ENCODE peak calls at places on chromosomes 11 and 22, in ten cellular contexts. S, F, H, I, M, N, L, R, Y and W are unnamed samples.

GRCh38 chr22:38016182-38017078 is 32.1 kb upstream of the SOX10 start:
- DNase-seq in R (no peak), F (peak; percentile 52), Y (no peak), I (peak; percentile 69), L (no peak), N (peak; percentile 43), S (peak; percentile 58), M (peak; percentile 45), H (no peak), W (peak; percentile 32)

GRCh38 chr22:38882480-38882879 is 10.5 kb upstream of the CBX6 start:
- DNase-seq in N (no peak), F (no peak), Y (no peak), S (peak; percentile 33), H (peak; percentile 74), L (no peak), M (no peak), R (no peak), I (no peak), W (no peak)

GRCh38 chr11:133821776-133822175 is 23.5 kb downstream of the SPATA19 start:
- DNase-seq in F (peak; percentile 20), H (no peak), L (no peak), M (peak; percentile 41), R (no peak), Y (no peak), I (peak; percentile 46), S (no peak), N (peak; percentile 70), W (peak; percentile 56)

GRCh38 chr11:113615098-113615497 is 91.0 kb downstream of the TMPRSS5 start:
- DNase-seq in L (no peak), F (no peak), I (no peak), N (peak; percentile 16), Y (no peak), H (no peak), R (no peak), S (no peak), M (no peak), W (no peak)

GRCh38 chr11:130190371-130190881 is 30.8 kb downstream of the ST14 start:
- DNase-seq in R (no peak), N (peak; percentile 89), Y (no peak), I (peak; percentile 71), S (no peak), M (no peak), F (peak; percentile 63), L (no peak), H (no peak), W (no peak)

GRCh38 chr11:35082322-35083180 is 56.4 kb upstream of the CD44 start:
- DNase-seq in N (peak; percentile 86), R (peak; percentile 74), M (peak; percentile 45), S (peak; percentile 83), L (peak; percentile 66), Y (peak; percentile 74), H (peak; percentile 95), F (peak; percentile 72), I (peak; percentile 59), W (peak; percentile 71)

GRCh38 chr11:111559791-111560190 is 19.3 kb downstream of the LAYN start:
- DNase-seq in L (no peak), Y (no peak), N (no peak), I (no peak), S (no peak), F (no peak), R (no peak), H (no peak), M (no peak), W (no peak)

GRCh38 chr11:104152941-104153340 is 11.0 kb downstream of the PDGFD start:
- DNase-seq in H (no peak), N (peak; percentile 79), I (no peak), F (no peak), R (no peak), Y (no peak), M (no peak), L (no peak), S (no peak), W (no peak)

GRCh38 chr11:73280606-73281005 is 8.5 kb downstream of the P2RY6 start:
- DNase-seq in N (no peak), I (no peak), S (no peak), L (no peak), M (no peak), F (no peak), Y (no peak), H (no peak), R (no peak), W (no peak)

DNA sequence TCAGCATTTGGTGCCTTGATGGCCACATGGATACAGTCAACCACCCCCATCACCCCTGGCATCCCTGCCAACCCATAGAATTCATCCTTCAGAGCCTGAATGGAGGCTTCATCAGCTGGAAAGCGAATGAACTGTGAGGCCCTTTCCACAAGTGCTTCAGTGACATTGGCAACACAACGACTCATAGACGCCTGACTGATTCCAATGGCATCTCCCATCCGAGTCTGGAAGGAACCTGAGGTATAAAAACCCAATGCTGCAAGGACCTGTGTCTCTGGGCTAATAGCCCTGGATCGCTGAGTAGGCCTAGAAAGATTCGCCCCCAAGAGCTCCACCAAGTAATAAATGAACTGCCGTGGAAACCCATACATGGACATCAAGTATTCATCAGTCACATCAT is 1.3 kb downstream of the HARBI1 start:
- DNase-seq in N (no peak), M (no peak), H (no peak), I (no peak), F (no peak), S (peak; percentile 54), Y (no peak), R (no peak), L (no peak), W (no peak)
- H3K27ac ChIP-seq in N (no peak overlapping the region), M (no peak overlapping the region), H (peak overlapping the region; percentile 95), I (no peak overlapping the region), F (no peak overlapping the region), S (no peak overlapping the region), Y (no peak overlapping the region), R (no peak overlapping the region), L (no peak overlapping the region), W (no peak overlapping the region)

GRCh38 chr22:33896801-33897620 is 23.3 kb downstream of the LARGE1 start:
- DNase-seq in L (no peak), I (no peak), F (no peak), H (no peak), R (no peak), Y (no peak), S (peak; percentile 45), M (no peak), N (no peak), W (no peak)

GRCh38 chr22:33898121-33898520 is 22.2 kb downstream of the LARGE1 start:
- DNase-seq in Y (no peak), M (no peak), S (no peak), L (no peak), N (no peak), F (no peak), I (no peak), H (no peak), R (no peak), W (no peak)

GRCh38 chr22:33895444-33895843 is 24.8 kb downstream of the LARGE1 start:
- DNase-seq in N (no peak), L (no peak), Y (no peak), M (no peak), F (no peak), R (no peak), I (no peak), S (no peak), H (no peak), W (no peak)

GRCh38 chr22:33896154-33896800 is 24.0 kb downstream of the LARGE1 start:
- DNase-seq in M (no peak), F (no peak), H (no peak), L (no peak), N (no peak), R (no peak), S (no peak), Y (no peak), I (no peak), W (no peak)

DNA sequence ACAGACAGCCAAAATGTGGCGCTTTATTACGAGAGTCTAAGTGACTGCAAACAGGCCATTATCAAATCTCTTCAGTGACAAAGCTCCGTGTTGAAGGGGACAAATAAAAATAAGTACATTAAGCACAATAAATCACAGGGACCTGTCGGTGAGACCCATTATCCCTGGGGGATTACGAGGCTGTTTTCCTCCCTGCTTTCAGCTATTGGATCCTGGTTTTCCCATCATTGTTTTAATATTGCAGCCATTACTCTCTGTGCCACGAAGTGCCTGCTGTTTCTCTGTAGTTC is 22.7 kb downstream of the LARGE1 start:
- DNase-seq in F (no peak), N (no peak), Y (no peak), S (no peak), H (no peak), L (no peak), I (no peak), R (no peak), M (no peak), W (no peak)
- H3K4me1 ChIP-seq in F (no peaks in the 10 kb centered on the region), N (no peaks in the 10 kb centered on the region), Y (no peaks in the 10 kb centered on the region), S (peaks cover 7% of the 10 kb centered on the region), H (no peaks in the 10 kb centered on the region), L (no peaks in the 10 kb centered on the region), I (no peaks in the 10 kb centered on the region), R (no peaks in the 10 kb centered on the region), M (peaks cover 89% of the 10 kb centered on the region), W (peaks cover 11% of the 10 kb centered on the region)

DNA sequence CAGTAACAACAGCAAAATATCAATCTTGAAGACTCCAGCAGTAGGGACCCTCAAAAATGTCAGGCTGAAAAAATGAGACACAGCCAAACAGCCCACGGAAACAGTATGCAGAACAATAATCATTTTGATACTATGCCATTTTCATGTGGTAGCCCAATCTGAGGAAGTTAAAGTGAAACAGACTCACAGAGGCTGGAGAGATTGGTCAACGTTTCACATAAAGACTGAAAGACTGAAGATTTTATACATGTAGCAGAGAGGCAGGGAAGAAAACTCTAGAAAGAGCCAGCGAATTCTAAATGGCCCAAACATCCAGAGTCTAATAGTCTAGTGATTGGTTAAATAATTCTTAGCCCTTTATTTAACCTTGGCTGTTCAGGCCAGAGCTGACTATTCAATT is 49.4 kb downstream of the MAML2 start:
- DNase-seq in S (no peak), N (no peak), L (no peak), Y (no peak), M (no peak), R (no peak), F (no peak), H (no peak), I (no peak), W (no peak)
- H3K27me3 ChIP-seq in S (no peaks in the 10 kb centered on the region), N (no peaks in the 10 kb centered on the region), L (no peaks in the 10 kb centered on the region), Y (no peaks in the 10 kb centered on the region), M (no peaks in the 10 kb centered on the region), R (no peaks in the 10 kb centered on the region), F (no peaks in the 10 kb centered on the region), H (no peaks in the 10 kb centered on the region), I (no peaks in the 10 kb centered on the region), W (no peaks in the 10 kb centered on the region)

GRCh38 chr22:30833328-30833727 is 135.2 kb downstream of the MORC2 start:
- DNase-seq in H (no peak), S (no peak), N (no peak), L (no peak), R (no peak), F (no peak), M (no peak), I (no peak), Y (no peak), W (no peak)

GRCh38 chr22:30828187-30829155 is 133.8 kb downstream of the OSBP2 start:
- DNase-seq in F (no peak), M (no peak), I (no peak), N (no peak), H (no peak), S (no peak), R (no peak), Y (no peak), L (no peak), W (no peak)

GRCh38 chr22:30829901-30830550 is 135.4 kb downstream of the OSBP2 start:
- DNase-seq in N (no peak), F (no peak), Y (no peak), I (no peak), H (peak; percentile 99), R (no peak), L (no peak), S (peak; percentile 97), M (no peak), W (no peak)

GRCh38 chr22:30832407-30832987 is 136.1 kb downstream of the MORC2 start:
- DNase-seq in R (no peak), H (no peak), M (no peak), Y (no peak), I (no peak), S (no peak), F (no peak), L (no peak), N (no peak), W (no peak)

GRCh38 chr22:30830907-30831306 is 136.2 kb downstream of the OSBP2 start:
- DNase-seq in S (peak; percentile 97), M (no peak), F (peak; percentile 26), Y (no peak), R (no peak), I (peak; percentile 67), N (peak; percentile 6), L (peak; percentile 29), H (peak; percentile 98), W (no peak)
- H3K27ac ChIP-seq in S (no peak overlapping the region), M (no peak overlapping the region), F (no peak overlapping the region), Y (no peak overlapping the region), R (no peak overlapping the region), I (no peak overlapping the region), N (no peak overlapping the region), L (no peak overlapping the region), H (peak overlapping the region; percentile 98), W (no peak overlapping the region)